ENCODE peak calls at places on chromosomes 5 and 9, in nine cellular contexts. T is Daoy; I is ACHN; H is endothelial cell; N is LHCN-M2; F is activated T-cell treated with anti-CD3 and anti-CD28 coated beads, Interleukin-2, amount 50 U/mL, for 72 hours; Y is globus pallidus; O is amygdala; Q is effector memory CD4-positive, alpha-beta T cell. V is an unnamed sample.

GRCh38 chr5:64979518-64979917 is 210.8 kb downstream of the CWC27 start:
- DNase-seq in T (no peak), I (no peak), H (no peak), N (no peak), F (no peak), Y (no peak), O (no peak), Q (no peak), V (no peak)

GRCh38 chr9:120931278-120932085 is 4.9 kb upstream of the TRAF1 start:
- DNase-seq in T (peak), I (peak), H (no peak), N (peak), F (peak), Y (no peak), O (no peak), Q (peak), V (no peak)

GRCh38 chr5:90932052-90932699 is 373.6 kb downstream of the ADGRV1 start:
- DNase-seq in T (peak), I (peak), H (peak), N (peak), F (peak), Y (peak), O (no peak), Q (no peak), V (no peak)

GRCh38 chr9:2116073-2116472 is 100.9 kb downstream of the SMARCA2 start:
- DNase-seq in T (peak), I (peak), H (peak), N (peak), F (peak), Y (peak), O (no peak), Q (no peak), V (no peak)

GRCh38 chr9:135797507-135798302 is 95.7 kb downstream of the KCNT1 start:
- DNase-seq in T (peak), I (peak), H (peak), N (peak), F (peak), Y (peak), O (no peak), Q (no peak), V (no peak)

GRCh38 chr9:136316271-136316751 is 11.0 kb upstream of the GPSM1 start:
- DNase-seq in T (no peak), I (no peak), H (no peak), N (no peak), F (no peak), Y (no peak), O (no peak), Q (no peak), V (no peak)

GRCh38 chr5:41524174-41524573 is 13.8 kb upstream of the PLCXD3 start:
- DNase-seq in T (no peak), I (peak), H (no peak), N (peak), F (no peak), Y (peak), O (no peak), Q (no peak), V (no peak)

GRCh38 chr5:151293624-151294023 is 9.9 kb downstream of the SLC36A3 start:
- DNase-seq in T (no peak), I (no peak), H (no peak), N (no peak), F (no peak), Y (no peak), O (no peak), Q (no peak), V (no peak)

GRCh38 chr9:91159664-91160121 is 202.0 kb downstream of the AUH start:
- DNase-seq in T (no peak), I (no peak), H (no peak), N (no peak), F (no peak), Y (no peak), O (no peak), Q (no peak), V (no peak)

GRCh38 chr5:5770825-5771224 is 348.3 kb downstream of the ICE1 start:
- DNase-seq in T (no peak), I (no peak), H (no peak), N (no peak), F (no peak), Y (no peak), O (no peak), Q (no peak), V (no peak)

GRCh38 chr9:73215249-73215648 is 63.6 kb downstream of the ANXA1 start:
- DNase-seq in T (no peak), I (no peak), H (no peak), N (no peak), F (no peak), Y (no peak), O (no peak), Q (no peak), V (no peak)

GRCh38 chr5:37875051-37875787 is 35.4 kb upstream of the GDNF start:
- DNase-seq in T (peak), I (no peak), H (no peak), N (peak), F (no peak), Y (no peak), O (no peak), Q (no peak), V (no peak)

GRCh38 chr9:115672477-115673316 is 480.9 kb upstream of the PAPPA start:
- DNase-seq in T (peak), I (peak), H (no peak), N (peak), F (no peak), Y (no peak), O (no peak), Q (no peak), V (no peak)

GRCh38 chr9:136671646-136672430 is 9.1 kb downstream of the EGFL7 start:
- DNase-seq in T (peak), I (peak), H (peak), N (no peak), F (peak), Y (no peak), O (no peak), Q (no peak), V (no peak)

GRCh38 chr5:55278778-55279177 is 28.7 kb downstream of the DHX29 start:
- DNase-seq in T (no peak), I (peak), H (no peak), N (peak), F (no peak), Y (no peak), O (no peak), Q (no peak), V (no peak)

GRCh38 chr5:175354961-175355360 is 89.0 kb downstream of the DRD1 start:
- DNase-seq in T (no peak), I (no peak), H (no peak), N (no peak), F (no peak), Y (no peak), O (no peak), Q (no peak), V (no peak)

GRCh38 chr5:135834639-135835529 is at the start of gene SLC25A48:
- DNase-seq in T (peak), I (peak), H (peak), N (peak), F (peak), Y (no peak), O (no peak), Q (no peak), V (no peak)

GRCh38 chr5:39757121-39757520 is 332.3 kb upstream of the DAB2 start:
- DNase-seq in T (no peak), I (no peak), H (no peak), N (no peak), F (no peak), Y (no peak), O (no peak), Q (no peak), V (no peak)

GRCh38 chr5:5700549-5700948 is 278.1 kb downstream of the ICE1 start:
- DNase-seq in T (no peak), I (no peak), H (no peak), N (no peak), F (no peak), Y (no peak), O (no peak), Q (no peak), V (no peak)

GRCh38 chr5:27208051-27208450 is 169.7 kb upstream of the CDH9 start:
- DNase-seq in T (no peak), I (no peak), H (no peak), N (no peak), F (no peak), Y (no peak), O (no peak), Q (no peak), V (no peak)

GRCh38 chr9:8489845-8490244 is 690.3 kb upstream of the DMAC1 start:
- DNase-seq in T (no peak), I (no peak), H (no peak), N (no peak), F (no peak), Y (no peak), O (no peak), Q (no peak), V (no peak)

GRCh38 chr5:8923516-8923915 is 622.4 kb downstream of the SEMA5A start:
- DNase-seq in T (no peak), I (no peak), H (no peak), N (no peak), F (no peak), Y (no peak), O (no peak), Q (no peak), V (no peak)

GRCh38 chr5:137385064-137385463 is 114.1 kb downstream of the SPOCK1 start:
- DNase-seq in T (no peak), I (no peak), H (no peak), N (no peak), F (no peak), Y (no peak), O (no peak), Q (no peak), V (no peak)

GRCh38 chr5:35302544-35302943 is 72.3 kb upstream of the PRLR start:
- DNase-seq in T (no peak), I (no peak), H (no peak), N (no peak), F (no peak), Y (no peak), O (no peak), Q (no peak), V (no peak)

GRCh38 chr9:6473149-6473548 is 60.1 kb downstream of the UHRF2 start:
- DNase-seq in T (no peak), I (no peak), H (no peak), N (no peak), F (no peak), Y (no peak), O (no peak), Q (no peak), V (no peak)

GRCh38 chr5:155303134-155303533 is 289.6 kb downstream of the KIF4B start:
- DNase-seq in T (no peak), I (no peak), H (no peak), N (no peak), F (no peak), Y (no peak), O (no peak), Q (no peak), V (no peak)

GRCh38 chr5:58455066-58455465 is 4.8 kb downstream of the PLK2 start:
- DNase-seq in T (no peak), I (peak), H (no peak), N (peak), F (no peak), Y (no peak), O (no peak), Q (no peak), V (no peak)

GRCh38 chr9:14106699-14107098 is 207.2 kb downstream of the NFIB start:
- DNase-seq in T (no peak), I (no peak), H (no peak), N (no peak), F (no peak), Y (no peak), O (no peak), Q (no peak), V (no peak)

GRCh38 chr9:131318211-131318610 is 28.7 kb downstream of the PLPP7 start:
- DNase-seq in T (no peak), I (no peak), H (no peak), N (no peak), F (no peak), Y (no peak), O (no peak), Q (no peak), V (no peak)

GRCh38 chr9:1619915-1620705 is 395.0 kb upstream of the SMARCA2 start:
- DNase-seq in T (peak), I (peak), H (no peak), N (no peak), F (no peak), Y (peak), O (no peak), Q (no peak), V (no peak)

GRCh38 chr5:116454417-116454927 is 120.2 kb downstream of the SEMA6A start:
- DNase-seq in T (peak), I (peak), H (no peak), N (peak), F (no peak), Y (no peak), O (no peak), Q (no peak), V (peak)

GRCh38 chr5:151456321-151456940 is 9.0 kb downstream of the SLC36A1 start:
- DNase-seq in T (no peak), I (no peak), H (no peak), N (no peak), F (no peak), Y (no peak), O (no peak), Q (no peak), V (no peak)

V was measured in GOT3.